ENCODE peak calls at places on chromosome 11, in six cellular contexts. Z is memory B cell; J is fibroblast of pulmonary artery; R is stimulated activated naive CD8-positive, alpha-beta T cell treated with anti-CD3 and anti-CD28 coated beads, Interleukin-15, Interleukin-2, amounts not matched to agents 100 U/mL and 50 U/mL, for 24 hours; H is ACHN; S is naive thymus-derived CD8-positive, alpha-beta T cell. W is an unnamed sample.
A peak's percentile ranks its signal among the peaks of the same experiment; 100 is the strongest.

GRCh38 chr11:81993755-81994154 is 739.9 kb downstream of the FAM181B start:
- DNase-seq in Z (no peak), S (no peak), H (no peak), R (no peak), J (no peak), W (no peak)

GRCh38 chr11:134398079-134398444 is 14.0 kb downstream of the B3GAT1 start:
- DNase-seq in R (no peak), Z (no peak), H (no peak), J (no peak), S (no peak), W (no peak)

GRCh38 chr11:71112454-71112853 is 139.9 kb downstream of the SHANK2 start:
- DNase-seq in Z (no peak), J (no peak), S (no peak), H (no peak), R (no peak), W (no peak)

GRCh38 chr11:95245038-95245437 is 14.0 kb upstream of the SESN3 start:
- DNase-seq in H (no peak), Z (no peak), J (peak; percentile 69), R (no peak), S (no peak), W (no peak)

GRCh38 chr11:38498721-38499120 is 1900.7 kb upstream of the RAG2 start:
- DNase-seq in S (no peak), J (no peak), Z (no peak), H (no peak), R (no peak), W (no peak)

GRCh38 chr11:63906585-63906984 is 10.4 kb downstream of the RCOR2 start:
- DNase-seq in H (peak; percentile 25), Z (no peak), J (peak; percentile 32), R (peak; percentile 65), S (peak; percentile 49), W (no peak)

GRCh38 chr11:78048561-78048960 is 15.1 kb upstream of the THRSP start:
- DNase-seq in Z (no peak), H (no peak), S (no peak), J (no peak), R (no peak), W (no peak)

GRCh38 chr11:75384438-75385080 is 14.8 kb upstream of the RPS3 start:
- DNase-seq in Z (peak; percentile 70), J (peak; percentile 71), R (peak; percentile 85), S (peak; percentile 75), H (peak; percentile 56), W (peak; percentile 55)

GRCh38 chr11:7974668-7975067 is 9.4 kb upstream of the NLRP10 start:
- DNase-seq in S (no peak), R (no peak), H (no peak), J (no peak), Z (no peak), W (no peak)

GRCh38 chr11:63872833-63873201 is 33.9 kb downstream of the MARK2 start:
- DNase-seq in H (no peak), Z (no peak), R (no peak), S (no peak), J (no peak), W (no peak)

GRCh38 chr11:119134389-119134978 is 13.1 kb downstream of the HINFP start:
- DNase-seq in R (no peak), S (no peak), Z (no peak), H (peak; percentile 11), J (peak; percentile 19), W (no peak)

GRCh38 chr11:85699957-85700741 is 14.2 kb upstream of the CCDC89 start:
- DNase-seq in S (no peak), R (no peak), J (no peak), Z (no peak), H (no peak), W (no peak)

GRCh38 chr11:33704240-33705002 is 3.8 kb upstream of the C11orf91 start:
- DNase-seq in Z (no peak), J (no peak), R (no peak), S (no peak), H (no peak), W (no peak)

GRCh38 chr11:45610627-45611026 is 54.8 kb downstream of the CHST1 start:
- DNase-seq in J (no peak), S (no peak), Z (no peak), H (no peak), R (no peak), W (no peak)

GRCh38 chr11:79160786-79161403 is 279.9 kb downstream of the TENM4 start:
- DNase-seq in S (no peak), H (peak; percentile 61), J (peak; percentile 37), Z (no peak), R (no peak), W (no peak)